ENCODE peak calls at places on chromosomes 6 and 20, in six cellular contexts. M is IMR-90; P is GM04503; U is BE2C; D is activated CD4-positive, alpha-beta T cell treated with anti-CD3 and anti-CD28 coated beads, Interleukin-2, amount 50 U/mL, for 1 hour; Y is stimulated activated CD4-positive, alpha-beta T cell treated with anti-CD3 and anti-CD28 coated beads, Interleukin-1b, Interleukin-23, amount 100 ng/mL, for 24 hours. Q is an unnamed sample.

GRCh38 chr6:169725270-169726048 is 1.2 kb upstream of the PHF10 start:
- DNase-seq in Y (peak; percentile 3), P (peak; percentile 29), U (peak; percentile 37), M (peak; percentile 94), D (no peak), Q (no peak)

GRCh38 chr6:23414204-23414501 is 711.9 kb upstream of the NRSN1 start:
- DNase-seq in M (peak; percentile 92), D (no peak), Y (no peak), U (no peak), P (no peak), Q (no peak)

GRCh38 chr6:20411953-20412352 is 10.3 kb downstream of the E2F3 start:
- DNase-seq in M (no peak), U (no peak), P (no peak), Y (no peak), D (no peak), Q (no peak)

GRCh38 chr6:141580988-141581387 is 551.7 kb upstream of the GJE1 start:
- DNase-seq in U (no peak), M (peak; percentile 36), P (peak; percentile 61), Y (no peak), D (no peak), Q (no peak)

GRCh38 chr20:23214903-23215302 is 128.8 kb upstream of the CD93 start:
- DNase-seq in M (peak; percentile 55), Y (no peak), D (no peak), U (no peak), P (no peak), Q (no peak)

GRCh38 chr6:70375882-70376281 is 37.4 kb upstream of the FAM135A start:
- DNase-seq in M (no peak), U (no peak), Y (no peak), D (no peak), P (no peak), Q (no peak)

GRCh38 chr20:40961176-40961575 is 67.4 kb upstream of the TOP1 start:
- DNase-seq in U (no peak), Y (no peak), P (no peak), D (no peak), M (no peak), Q (peak; percentile 70)

GRCh38 chr6:158040051-158040803 is 58.6 kb downstream of the SYNJ2 start:
- DNase-seq in U (peak; percentile 57), M (peak; percentile 100), Y (no peak), D (no peak), P (peak; percentile 85), Q (no peak)

GRCh38 chr6:159852877-159853276 is 37.9 kb upstream of the MAS1 start:
- DNase-seq in M (no peak), Y (no peak), U (no peak), D (peak; percentile 10), P (no peak), Q (no peak)

GRCh38 chr6:12769556-12770255 is 53.1 kb downstream of the PHACTR1 start:
- DNase-seq in D (no peak), U (no peak), M (no peak), P (no peak), Y (no peak), Q (no peak)

GRCh38 chr6:111478749-111479148 is 4.3 kb downstream of the REV3L start:
- DNase-seq in M (peak; percentile 72), U (no peak), Y (no peak), P (no peak), D (no peak), Q (no peak)

GRCh38 chr20:34024733-34025351 is 31.1 kb downstream of the RALY start:
- DNase-seq in D (no peak), M (no peak), P (no peak), U (no peak), Y (no peak), Q (no peak)

GRCh38 chr6:169723991-169724553 is at the start of gene PHF10:
- DNase-seq in P (no peak), M (no peak), D (peak; percentile 35), U (peak; percentile 56), Y (peak; percentile 13), Q (no peak)

GRCh38 chr6:158706369-158706982 is 56.6 kb downstream of the SYTL3 start:
- DNase-seq in U (peak; percentile 64), D (no peak), M (peak; percentile 51), P (no peak), Y (no peak), Q (no peak)

GRCh38 chr20:10497283-10497682 is 62.2 kb downstream of the SLX4IP start:
- DNase-seq in M (no peak), P (no peak), U (no peak), D (no peak), Y (no peak), Q (no peak)

GRCh38 chr6:14068133-14068532 is 49.4 kb upstream of the CD83 start:
- DNase-seq in M (peak; percentile 89), P (peak; percentile 57), U (no peak), D (no peak), Y (no peak), Q (no peak)

GRCh38 chr6:3561745-3562144 is 104.9 kb upstream of the SLC22A23 start:
- DNase-seq in D (no peak), U (no peak), Y (no peak), M (peak; percentile 35), P (no peak), Q (no peak)

GRCh38 chr6:170298688-170299087 is 7.8 kb upstream of the DLL1 start:
- DNase-seq in D (no peak), P (no peak), Y (no peak), M (no peak), U (no peak), Q (no peak)

GRCh38 chr6:128711149-128711548 is 171.8 kb upstream of the LAMA2 start:
- DNase-seq in P (no peak), Y (no peak), U (no peak), D (no peak), M (no peak), Q (no peak)

GRCh38 chr6:119442776-119443184 is 93.2 kb upstream of the MAN1A1 start:
- DNase-seq in P (no peak), U (no peak), Y (no peak), D (no peak), M (no peak), Q (no peak)

GRCh38 chr20:34180460-34181108 is 60.6 kb upstream of the ASIP start:
- DNase-seq in M (no peak), P (no peak), Y (no peak), D (no peak), U (no peak), Q (no peak)

GRCh38 chr20:64044484-64045247 is 4.8 kb downstream of the SOX18 start:
- DNase-seq in M (peak; percentile 37), Y (no peak), D (no peak), P (no peak), U (peak; percentile 68), Q (no peak)

GRCh38 chr6:118500130-118501015 is 47.7 kb upstream of the PLN start:
- DNase-seq in Y (no peak), P (no peak), U (no peak), D (no peak), M (no peak), Q (no peak)

GRCh38 chr6:132461958-132462357 is 51.0 kb downstream of the STX7 start:
- DNase-seq in D (no peak), U (no peak), M (no peak), P (no peak), Y (no peak), Q (no peak)

GRCh38 chr20:38149880-38150594 is 15.0 kb downstream of the TGM2 start:
- DNase-seq in P (no peak), M (no peak), Y (no peak), U (no peak), D (no peak), Q (no peak)

GRCh38 chr20:21077809-21078345 is 28.3 kb downstream of the LINC00237 start:
- DNase-seq in M (no peak), U (no peak), P (no peak), D (no peak), Y (no peak), Q (no peak)

GRCh38 chr20:45316150-45317080 is 8.3 kb upstream of the MATN4 start:
- DNase-seq in Y (no peak), M (no peak), U (no peak), D (no peak), P (no peak), Q (no peak)

GRCh38 chr20:49677777-49678758 is 35.6 kb downstream of the B4GALT5 start:
- DNase-seq in U (peak; percentile 72), Y (no peak), P (no peak), M (no peak), D (no peak), Q (no peak)

GRCh38 chr20:48359692-48360337 is 468.0 kb downstream of the PREX1 start:
- DNase-seq in P (no peak), M (no peak), Y (no peak), U (no peak), D (no peak), Q (no peak)

GRCh38 chr6:119349341-119350201 is at the start of gene MAN1A1:
- DNase-seq in Y (peak; percentile 78), M (peak; percentile 66), P (no peak), U (peak; percentile 93), D (peak; percentile 84), Q (peak; percentile 92)

GRCh38 chr20:17327185-17327780 is 100.4 kb downstream of the PCSK2 start:
- DNase-seq in U (peak; percentile 21), Y (no peak), D (no peak), P (no peak), M (no peak), Q (no peak)

GRCh38 chr6:30102701-30103629 is 9.9 kb downstream of the TRIM31 start:
- DNase-seq in Y (peak; percentile 65), U (peak; percentile 79), M (peak; percentile 80), P (no peak), D (peak; percentile 81), Q (peak; percentile 91)